ENCODE peak calls at places on chromosomes 12 and 14, in ten cellular contexts. V is GM23338, X is HCT116, K is transverse colon, B is stomach, R is K562, C is HL-60, F is endothelial cell of umbilical vein, E is prostate gland, L is spleen. G is an unnamed sample. For H3K27me3, the result is how much of the 10 kb centered on the place peaks cover.

GRCh38 chr14:105193916-105194782 is 13.0 kb upstream of the NUDT14 start:
- DNase-seq in V (no peak), X (no peak), K (no peak), B (no peak), R (no peak), C (no peak), F (peak), E (no peak), L (no peak), G (no peak)

GRCh38 chr14:100045687-100046344 is 19.4 kb upstream of the EVL start:
- DNase-seq in V (no peak), X (no peak), K (no peak), B (no peak), R (no peak), C (no peak), F (no peak), E (no peak), L (no peak), G (no peak)

GRCh38 chr14:54253195-54253947 is 143.4 kb upstream of the CDKN3 start:
- DNase-seq in V (no peak), X (peak), K (no peak), B (no peak), R (no peak), C (no peak), F (peak), E (no peak), L (no peak), G (no peak)

GRCh38 chr14:25237845-25238244 is 187.9 kb upstream of the STXBP6 start:
- DNase-seq in V (peak), X (no peak), K (peak), B (no peak), R (peak), C (no peak), F (peak), E (no peak), L (no peak), G (no peak)

GRCh38 chr14:93081875-93082570 is 33.7 kb downstream of the ITPK1 start:
- DNase-seq in V (no peak), X (no peak), K (no peak), B (no peak), R (no peak), C (no peak), F (no peak), E (no peak), L (no peak), G (no peak)

GRCh38 chr12:43337571-43338497 is 214.2 kb downstream of the ADAMTS20 start:
- DNase-seq in V (no peak), X (no peak), K (no peak), B (no peak), R (no peak), C (peak), F (peak), E (no peak), L (no peak), G (no peak)

GRCh38 chr14:79576434-79576833 is 634.9 kb downstream of the DIO2 start:
- DNase-seq in V (no peak), X (no peak), K (no peak), B (no peak), R (no peak), C (no peak), F (no peak), E (no peak), L (no peak), G (no peak)

GRCh38 chr12:82942963-82943362 is 256.3 kb downstream of the TMTC2 start:
- DNase-seq in V (peak), X (no peak), K (no peak), B (no peak), R (no peak), C (no peak), F (no peak), E (no peak), L (no peak), G (no peak)

GRCh38 chr14:93967637-93968250 is 8.6 kb downstream of the ASB2 start:
- DNase-seq in V (no peak), X (no peak), K (peak), B (no peak), R (no peak), C (peak), F (no peak), E (no peak), L (no peak), G (no peak)

GRCh38 chr12:42987216-42987631 is 397.7 kb upstream of the PRICKLE1 start:
- DNase-seq in V (no peak), X (no peak), K (no peak), B (no peak), R (no peak), C (no peak), F (no peak), E (no peak), L (no peak), G (no peak)

GRCh38 chr12:63042646-63043045 is 107.7 kb upstream of the PPM1H start:
- DNase-seq in V (no peak), X (no peak), K (no peak), B (no peak), R (no peak), C (no peak), F (peak), E (no peak), L (no peak), G (no peak)

DNA sequence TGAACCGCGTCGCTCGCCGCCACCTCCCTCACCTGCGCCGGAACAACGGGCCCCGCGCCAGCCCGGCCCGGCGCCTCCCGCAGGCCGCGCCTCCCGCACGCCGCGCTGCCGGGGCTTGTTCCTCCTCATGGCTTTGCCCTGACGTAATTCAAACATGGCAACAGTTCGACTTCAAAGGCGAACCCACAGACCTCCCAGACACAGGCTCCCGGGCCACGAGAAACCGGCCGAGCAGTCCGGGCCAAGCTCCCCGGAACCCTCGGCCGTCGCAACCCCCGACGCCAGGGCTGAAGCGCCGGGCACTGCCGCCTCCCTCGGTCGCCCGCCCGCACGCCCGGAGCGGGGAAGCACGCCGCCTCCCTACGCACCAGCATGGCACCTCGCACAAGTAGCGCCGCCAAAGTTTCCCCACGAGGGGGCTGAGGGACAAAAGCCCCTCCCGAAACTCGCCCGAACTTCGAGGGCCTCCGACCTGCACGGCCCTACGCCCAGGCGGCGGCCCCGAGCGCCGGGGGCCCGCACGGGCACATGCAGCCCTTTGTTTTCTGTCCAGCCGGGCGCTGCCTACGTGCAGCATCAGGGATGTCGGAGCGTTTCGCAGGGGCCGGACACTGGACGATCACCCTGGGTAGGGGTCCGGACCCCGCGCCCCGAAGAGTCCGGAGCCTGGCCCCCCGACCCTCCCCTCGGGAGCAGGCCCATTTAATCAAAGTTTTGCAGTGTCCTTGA is 1.7 kb downstream of the SINHCAF start:
- DNase-seq in V (peak), X (peak), K (peak), B (peak), R (peak), C (peak), F (peak), E (peak), L (peak), G (peak)
- TF ChIP-seq POLR2AphosphoS5 in V (peak), X (no peak), K (peak), B (peak), R (peak), C (peak), F (no peak), E (no peak), L (peak), G (peak)

GRCh38 chr12:110699591-110700445 is 10.9 kb upstream of the HVCN1 start:
- DNase-seq in V (peak), X (no peak), K (no peak), B (no peak), R (peak), C (no peak), F (no peak), E (no peak), L (no peak), G (no peak)
- H3K27ac ChIP-seq in V (no peak), X (no peak), K (no peak), B (peak), R (no peak), C (no peak), F (no peak), E (no peak), L (no peak), G (no peak)

GRCh38 chr12:113439606-113440030 is 17.4 kb downstream of the SDSL start:
- DNase-seq in V (peak), X (no peak), K (no peak), B (peak), R (peak), C (no peak), F (peak), E (no peak), L (no peak), G (no peak)

GRCh38 chr12:113437729-113438100 is 15.5 kb downstream of the SDSL start:
- DNase-seq in V (no peak), X (no peak), K (no peak), B (no peak), R (no peak), C (no peak), F (no peak), E (no peak), L (no peak), G (no peak)

GRCh38 chr12:113436993-113437728 is 15.0 kb downstream of the SDSL start:
- DNase-seq in V (no peak), X (no peak), K (no peak), B (no peak), R (no peak), C (no peak), F (no peak), E (no peak), L (no peak), G (no peak)

GRCh38 chr12:113439301-113439597 is 17.1 kb downstream of the SDSL start:
- DNase-seq in V (no peak), X (no peak), K (no peak), B (no peak), R (no peak), C (no peak), F (no peak), E (no peak), L (no peak), G (no peak)

DNA sequence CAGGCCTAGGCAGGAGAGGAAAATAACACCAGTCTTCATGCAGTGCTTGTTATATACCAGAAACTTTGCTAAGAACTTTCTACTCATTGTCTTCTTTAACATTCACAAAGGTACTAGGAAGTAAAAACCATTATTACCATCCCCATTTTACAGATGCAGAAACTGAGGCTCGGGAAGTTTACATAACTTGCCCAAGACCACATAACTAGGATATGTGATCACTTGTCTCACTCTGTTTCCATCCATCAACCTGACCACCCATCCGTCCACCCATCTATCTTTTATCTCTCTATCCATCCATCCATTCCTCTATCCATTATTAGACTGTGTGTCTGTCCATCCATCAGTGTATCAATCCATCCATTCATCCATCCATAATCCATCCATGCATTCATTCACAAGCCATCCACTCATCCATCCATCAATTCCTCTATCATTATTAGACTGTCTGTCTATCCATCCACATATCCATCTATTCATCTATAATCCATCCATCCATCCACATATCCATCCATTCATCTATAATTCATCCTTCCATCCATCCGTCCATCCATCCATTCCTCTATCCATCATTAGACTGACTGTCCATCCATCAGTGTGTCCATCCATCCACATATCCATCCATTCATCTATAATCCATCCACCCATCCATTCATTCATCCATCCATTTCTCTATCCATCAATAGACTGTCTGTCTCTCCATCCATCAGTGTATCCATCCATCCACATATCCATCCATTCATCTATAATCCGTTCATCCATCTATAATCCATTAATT is 16.5 kb downstream of the SDSL start:
- DNase-seq in V (no peak), X (no peak), K (no peak), B (no peak), R (no peak), C (no peak), F (no peak), E (no peak), L (no peak), G (no peak)
- H3K27me3 ChIP-seq in V (under half), X (under half), K (under half), B (under half), R (under half), C (under half), F (under half), E (under half), L (under half), G (under half)

DNA sequence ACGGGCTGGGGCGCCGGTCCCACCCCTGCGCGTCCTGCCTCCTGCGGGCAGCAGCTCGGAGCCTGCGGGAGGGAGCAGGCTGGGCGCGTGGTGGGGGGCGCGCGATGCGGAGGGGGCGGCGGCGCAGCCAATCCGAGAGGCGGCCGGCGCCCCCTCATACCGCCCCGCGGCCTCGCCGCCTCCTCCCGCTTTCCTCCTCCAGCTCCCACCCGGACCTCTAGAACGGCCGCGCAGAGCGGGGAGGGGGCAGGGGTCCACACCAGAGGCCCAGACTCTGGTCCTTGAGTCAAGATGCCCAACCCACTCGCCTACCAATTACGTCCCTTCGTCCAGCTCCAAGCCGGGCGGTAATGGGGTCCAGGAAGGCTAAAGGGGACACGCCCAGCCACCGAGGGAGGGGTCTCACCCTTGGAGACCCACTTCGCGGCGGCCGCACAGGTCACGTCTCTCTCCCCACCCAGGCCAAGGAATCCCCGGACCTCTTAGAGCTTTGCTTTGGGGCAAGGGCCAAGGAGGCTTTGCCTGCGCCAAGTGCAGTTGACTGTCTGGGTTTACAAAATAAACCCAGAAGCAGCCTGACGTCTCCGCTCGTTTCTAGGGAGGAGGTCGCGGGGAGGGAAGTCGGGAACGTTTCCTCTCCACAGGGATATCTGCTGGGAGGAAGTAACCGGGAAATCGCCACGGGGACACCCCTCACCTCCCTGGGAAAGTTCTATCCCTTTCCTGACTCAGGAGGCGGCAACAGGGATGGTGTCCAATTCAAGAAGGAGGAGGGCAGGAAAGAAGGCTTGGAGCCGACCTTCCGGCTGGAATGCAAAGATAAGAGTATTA is at the start of gene AMIGO2:
- DNase-seq in V (peak), X (no peak), K (peak), B (peak), R (peak), C (peak), F (peak), E (peak), L (peak), G (no peak)
- TF ChIP-seq POLR2AphosphoS5 in V (peak), X (no peak), K (no peak), B (no peak), R (no peak), C (no peak), F (peak), E (no peak), L (no peak), G (no peak)

GRCh38 chr12:111546758-111547383 is 52.2 kb downstream of the ATXN2 start:
- DNase-seq in V (no peak), X (no peak), K (no peak), B (no peak), R (no peak), C (no peak), F (no peak), E (no peak), L (no peak), G (no peak)
- H3K27ac ChIP-seq in V (peak), X (no peak), K (no peak), B (no peak), R (no peak), C (no peak), F (no peak), E (no peak), L (no peak), G (no peak)

DNA sequence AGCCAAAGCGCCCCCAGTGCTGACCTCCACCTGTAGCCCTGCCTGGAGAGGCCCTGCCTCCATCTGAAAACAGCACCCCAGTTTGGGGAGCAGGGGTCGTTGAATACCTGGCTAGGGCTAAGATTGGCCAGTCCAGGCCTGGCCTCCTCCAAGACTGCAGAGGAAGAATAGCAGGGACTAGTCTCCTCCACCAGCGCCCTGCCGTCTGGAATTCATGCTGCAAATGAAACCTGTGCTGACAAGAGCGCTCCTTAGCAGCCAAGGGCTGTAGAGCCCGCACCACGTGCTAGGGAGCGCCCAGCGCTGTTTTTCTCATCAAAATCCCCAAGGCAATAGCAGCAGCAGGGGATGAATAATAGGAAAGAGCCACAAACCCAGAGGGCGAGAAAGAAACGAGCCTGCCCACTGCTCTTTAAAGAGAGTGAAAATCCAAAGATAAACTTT is 3.4 kb downstream of the COL2A1 start:
- DNase-seq in V (peak), X (peak), K (no peak), B (no peak), R (peak), C (no peak), F (peak), E (no peak), L (peak), G (peak)
- H3K27me3 ChIP-seq in V (half or more), X (under half), K (half or more), B (under half), R (half or more), C (half or more), F (half or more), E (under half), L (under half), G (under half)

GRCh38 chr12:51150777-51151176 is 22.2 kb downstream of the TFCP2 start:
- DNase-seq in V (no peak), X (no peak), K (no peak), B (no peak), R (no peak), C (no peak), F (no peak), E (no peak), L (no peak), G (no peak)

GRCh38 chr12:51152953-51153352 is 20.0 kb downstream of the TFCP2 start:
- DNase-seq in V (no peak), X (no peak), K (no peak), B (no peak), R (no peak), C (no peak), F (no peak), E (no peak), L (no peak), G (no peak)

DNA sequence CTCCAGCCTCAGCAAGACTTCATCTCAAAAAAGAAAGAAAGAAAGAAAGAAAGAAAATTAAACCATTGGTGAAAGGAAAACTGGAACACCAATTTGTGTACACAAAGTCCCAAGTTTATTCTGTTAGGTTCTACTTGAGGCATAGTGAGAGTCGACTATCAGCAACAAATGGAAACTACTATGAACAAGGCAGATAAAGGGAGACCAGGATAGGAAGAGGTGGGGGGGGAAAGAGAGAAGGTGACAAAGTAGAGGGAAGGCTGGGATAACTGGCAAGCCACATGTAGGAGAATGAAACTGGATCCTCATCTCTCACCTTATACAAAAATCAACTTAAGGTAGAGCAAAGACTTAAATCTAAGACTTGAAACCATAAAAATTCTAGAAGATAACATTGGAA is 25.6 kb downstream of the TFCP2 start:
- DNase-seq in V (no peak), X (no peak), K (no peak), B (no peak), R (no peak), C (no peak), F (no peak), E (no peak), L (no peak), G (no peak)
- TF ChIP-seq POLR2AphosphoS5 in V (no peak), X (no peak), K (no peak), B (no peak), R (no peak), C (no peak), F (no peak), E (no peak), L (no peak), G (no peak)

GRCh38 chr14:101361451-101362433 is 199.6 kb upstream of the DIO3 start:
- DNase-seq in V (no peak), X (no peak), K (no peak), B (no peak), R (peak), C (no peak), F (no peak), E (no peak), L (no peak), G (no peak)
- H3K27ac ChIP-seq in V (no peak), X (no peak), K (peak), B (peak), R (no peak), C (no peak), F (no peak), E (peak), L (no peak), G (peak)

DNA sequence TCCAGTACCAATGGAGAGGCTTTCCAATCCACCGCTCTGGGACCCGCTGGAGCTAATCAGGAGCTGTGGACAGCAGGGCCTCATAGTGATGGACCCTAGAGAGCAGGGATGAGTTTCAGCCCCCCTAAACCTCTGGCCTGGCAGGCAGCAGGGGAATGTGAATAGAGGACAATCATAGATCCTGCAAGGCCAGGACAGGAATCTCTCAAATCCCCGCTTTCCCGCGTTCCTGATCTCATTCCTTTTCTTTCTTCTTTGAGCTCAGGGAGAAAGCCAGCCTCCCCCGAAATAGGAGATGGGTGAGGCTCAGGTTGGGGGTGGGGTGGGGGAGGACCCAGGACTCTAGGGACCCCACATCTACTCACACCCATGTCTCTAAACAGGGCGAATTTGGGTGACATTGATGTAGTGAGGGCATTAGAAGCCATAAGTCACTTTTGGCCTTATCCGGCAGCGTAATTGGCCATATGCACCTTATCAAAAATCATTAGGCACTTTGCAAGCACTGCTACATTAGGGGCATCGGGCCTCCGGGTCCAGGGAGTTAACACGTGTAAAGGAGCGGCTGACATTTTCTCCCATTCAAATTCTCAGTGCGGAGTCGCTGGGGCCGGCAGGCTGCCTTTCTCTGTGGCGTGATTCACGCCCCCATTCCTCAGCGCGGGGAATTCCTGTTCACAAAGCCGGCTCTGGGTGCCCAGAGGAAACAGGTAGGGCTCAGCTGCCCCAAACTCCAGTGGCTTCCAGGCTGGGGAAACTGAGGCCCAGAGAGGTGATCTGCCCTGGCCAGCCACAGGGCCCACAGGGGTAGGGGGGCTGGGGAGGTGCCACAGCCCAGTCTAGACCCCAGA is 1.6 kb downstream of the LHX5 start:
- DNase-seq in V (no peak), X (no peak), K (no peak), B (no peak), R (no peak), C (no peak), F (no peak), E (no peak), L (no peak), G (no peak)
- H3K27me3 ChIP-seq in V (half or more), X (under half), K (half or more), B (under half), R (half or more), C (half or more), F (half or more), E (half or more), L (half or more), G (under half)

G was measured in breast epithelium.